ENCODE peak calls at places on chromosomes 7 and 10, in eight cellular contexts. V is heart right ventricle; A is mucosa of descending colon; H is Peyer's patch; U is naive thymus-derived CD4-positive, alpha-beta T cell; W is IMR-90; R is iPS DF 6.9; L is HAP-1. X is an unnamed sample.

GRCh38 chr7:69738396-69738889 is 140.2 kb downstream of the AUTS2 start:
- DNase-seq in W (no peak), L (peak), V (no peak), U (no peak), H (no peak), A (no peak), R (no peak), X (no peak)

GRCh38 chr10:21687197-21687993 is 153.4 kb downstream of the MLLT10 start:
- DNase-seq in W (peak), V (no peak), R (no peak), A (no peak), L (no peak), H (no peak), U (no peak), X (no peak)

GRCh38 chr7:152158801-152159587 is 133.5 kb downstream of the GALNT11 start:
- DNase-seq in W (no peak), U (no peak), A (no peak), R (no peak), L (no peak), H (peak), V (no peak), X (no peak)

GRCh38 chr7:130959743-130960207 is 225.8 kb upstream of the KLF14 start:
- DNase-seq in H (no peak), U (no peak), R (no peak), A (no peak), V (no peak), L (peak), W (peak), X (no peak)

GRCh38 chr10:70557086-70557845 is 45.3 kb downstream of the PRF1 start:
- DNase-seq in R (no peak), V (no peak), H (no peak), L (no peak), W (no peak), A (no peak), U (no peak), X (no peak)

GRCh38 chr7:83162402-83163256 is at the start of gene PCLO:
- DNase-seq in R (peak), W (peak), V (peak), A (peak), U (peak), H (peak), L (peak), X (no peak)

GRCh38 chr7:111210043-111210442 is 119.1 kb downstream of the LRRN3 start:
- DNase-seq in W (no peak), A (no peak), L (no peak), V (no peak), R (no peak), H (no peak), U (no peak), X (no peak)

GRCh38 chr7:95318501-95318900 is 5.8 kb downstream of the PON1 start:
- DNase-seq in A (no peak), R (no peak), W (no peak), H (no peak), V (no peak), L (no peak), U (no peak), X (no peak)

GRCh38 chr10:111161109-111161874 is 84.5 kb downstream of the ADRA2A start:
- DNase-seq in U (no peak), V (no peak), R (no peak), W (no peak), A (no peak), L (no peak), H (no peak), X (no peak)

GRCh38 chr7:110017405-110017804 is 1073.5 kb upstream of the LRRN3 start:
- DNase-seq in H (no peak), R (no peak), V (no peak), W (no peak), U (no peak), A (no peak), L (no peak), X (no peak)

GRCh38 chr10:59965899-59966650 is 59.7 kb upstream of the CCDC6 start:
- DNase-seq in L (no peak), R (no peak), A (no peak), U (no peak), V (no peak), W (no peak), H (no peak), X (no peak)

GRCh38 chr7:43694399-43694748 is 34.9 kb downstream of the COA1 start:
- DNase-seq in V (no peak), A (no peak), U (no peak), W (peak), H (no peak), R (no peak), L (no peak), X (no peak)

GRCh38 chr7:106185719-106186118 is 73.6 kb upstream of the SYPL1 start:
- DNase-seq in H (no peak), L (no peak), R (no peak), V (no peak), W (no peak), A (no peak), U (no peak), X (no peak)

DNA sequence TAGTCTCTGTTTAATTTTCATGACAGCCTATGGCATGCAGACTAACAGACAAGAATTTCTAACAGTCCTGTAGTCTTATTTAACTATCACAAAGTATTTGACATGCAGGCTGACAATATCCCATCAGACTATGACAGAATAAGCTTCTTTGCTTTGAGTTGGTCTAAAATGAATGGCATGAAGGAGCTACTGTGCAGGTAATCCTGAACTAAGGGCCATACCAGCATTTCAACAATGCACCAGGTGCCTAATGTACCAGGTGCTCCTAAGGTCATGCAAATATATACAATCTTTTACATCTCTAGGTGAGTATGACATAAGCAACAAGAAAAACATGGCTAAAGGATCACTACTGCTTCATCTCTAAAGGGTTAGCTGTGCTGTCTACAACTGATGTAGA is 13.6 kb upstream of the MSS51 start:
- DNase-seq in W (no peak), H (no peak), V (no peak), L (no peak), A (no peak), R (no peak), U (no peak), X (no peak)
- H3K4me3 ChIP-seq in W (no peak), H (no peak), V (no peak), L (no peak), A (no peak), R (no peak), U (no peak), X (no peak)

GRCh38 chr10:11017575-11018425 is at the start of gene CELF2:
- DNase-seq in R (peak), L (peak), V (peak), U (peak), W (no peak), H (peak), A (peak), X (no peak)
- H3K4me3 ChIP-seq in R (peak), L (peak), V (peak), U (peak), W (peak), H (peak), A (peak), X (peak)

GRCh38 chr7:25726682-25727357 is 425.2 kb upstream of the NFE2L3 start:
- DNase-seq in R (no peak), H (no peak), V (no peak), A (no peak), L (no peak), U (no peak), W (no peak), X (no peak)
- H3K4me3 ChIP-seq in R (no peak), H (no peak), V (no peak), A (no peak), L (no peak), U (no peak), W (no peak), X (no peak)

GRCh38 chr10:121592155-121592890 is 5.9 kb downstream of the FGFR2 start:
- DNase-seq in H (no peak), R (no peak), V (no peak), L (no peak), W (no peak), A (no peak), U (no peak), X (no peak)

GRCh38 chr10:121594076-121594475 is 4.2 kb downstream of the FGFR2 start:
- DNase-seq in U (no peak), A (no peak), H (no peak), V (no peak), L (no peak), W (no peak), R (no peak), X (no peak)

GRCh38 chr10:121593676-121594075 is 4.6 kb downstream of the FGFR2 start:
- DNase-seq in A (no peak), R (no peak), V (no peak), W (no peak), L (no peak), H (no peak), U (no peak), X (no peak)

GRCh38 chr10:121594623-121595320 is 3.5 kb downstream of the FGFR2 start:
- DNase-seq in U (no peak), W (no peak), L (no peak), H (no peak), A (no peak), V (no peak), R (no peak), X (no peak)

GRCh38 chr10:121593267-121593666 is 5.0 kb downstream of the FGFR2 start:
- DNase-seq in H (no peak), W (no peak), R (no peak), L (no peak), V (no peak), U (no peak), A (no peak), X (no peak)
- H3K4me3 ChIP-seq in H (no peak), W (no peak), R (no peak), L (no peak), V (no peak), U (no peak), A (no peak), X (no peak)

DNA sequence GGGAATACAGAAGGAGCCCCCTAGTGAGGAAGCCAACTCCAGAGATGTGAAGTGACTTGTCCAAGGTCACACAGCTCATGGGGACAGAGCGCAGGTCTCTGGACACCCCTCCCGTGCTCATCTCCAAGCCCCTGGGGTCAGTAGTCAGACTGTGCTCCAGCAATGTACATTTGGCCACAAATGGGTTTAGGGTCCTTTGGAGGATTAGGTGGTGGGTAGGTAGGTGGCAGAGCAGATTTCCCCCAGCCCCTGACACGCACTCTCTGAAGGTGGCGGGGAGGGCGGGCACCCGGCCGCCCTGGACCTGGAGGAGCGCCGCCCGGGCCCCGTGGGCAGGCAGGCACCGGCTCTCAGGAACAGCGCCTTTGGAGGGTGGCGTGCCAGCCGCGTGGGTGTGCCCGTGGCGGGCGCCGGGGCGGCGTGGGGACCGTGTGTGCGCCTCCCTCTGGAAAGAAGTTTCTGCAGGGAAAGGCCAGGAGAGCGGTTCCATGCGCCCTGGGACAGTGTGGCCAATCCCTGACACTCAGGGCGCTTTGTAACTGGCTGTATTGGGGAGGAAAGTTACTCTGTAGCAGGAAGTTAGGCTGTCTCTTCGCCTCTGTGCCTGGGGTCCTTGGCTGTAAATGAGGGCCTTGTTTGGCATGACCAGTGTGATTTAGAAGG is 1.0 kb downstream of the WIPF3 start:
- DNase-seq in H (no peak), U (no peak), V (peak), W (no peak), R (no peak), A (peak), L (peak), X (no peak)
- H3K4me3 ChIP-seq in H (peak), U (no peak), V (peak), W (no peak), R (peak), A (no peak), L (peak), X (peak)

GRCh38 chr10:69045441-69046300 is 42.2 kb upstream of the SRGN start:
- DNase-seq in U (peak), R (no peak), W (peak), H (no peak), A (no peak), V (no peak), L (no peak), X (no peak)
- H3K4me3 ChIP-seq in U (no peak), R (no peak), W (no peak), H (no peak), A (no peak), V (no peak), L (no peak), X (no peak)

DNA sequence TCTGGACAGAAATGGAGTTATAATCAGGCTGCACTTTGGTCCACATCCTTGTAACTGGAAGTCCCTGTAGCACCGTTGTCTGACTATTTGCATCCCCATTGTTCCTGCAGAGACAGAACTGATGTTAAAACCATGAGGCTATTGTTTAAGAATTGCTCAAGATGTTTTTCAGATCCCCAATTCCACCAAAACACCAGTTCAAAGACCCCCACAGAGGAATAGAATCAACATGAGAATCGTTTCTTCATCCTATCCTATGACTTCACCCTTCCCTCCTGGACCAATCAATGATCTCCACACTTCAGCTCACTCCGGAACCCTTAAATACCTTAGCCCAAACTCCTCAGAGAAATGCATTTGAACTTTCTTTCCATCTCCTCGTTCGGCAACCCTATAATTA is 57.1 kb upstream of the GRID1 start:
- DNase-seq in U (no peak), V (no peak), A (no peak), W (no peak), H (no peak), R (peak), L (no peak), X (no peak)
- H3K4me3 ChIP-seq in U (no peak), V (no peak), A (no peak), W (no peak), H (no peak), R (no peak), L (no peak), X (no peak)

GRCh38 chr10:61452655-61453641 is at the start of gene TMEM26:
- DNase-seq in V (peak), R (no peak), A (peak), U (no peak), H (peak), W (peak), L (no peak), X (no peak)
- H3K4me3 ChIP-seq in V (peak), R (peak), A (no peak), U (no peak), H (peak), W (peak), L (no peak), X (peak)

GRCh38 chr7:100863406-100863950 is 3.7 kb upstream of the TRIP6 start:
- DNase-seq in A (no peak), U (no peak), L (no peak), R (no peak), H (no peak), W (peak), V (no peak), X (no peak)

GRCh38 chr7:100865372-100865911 is 1.7 kb upstream of the TRIP6 start:
- DNase-seq in R (no peak), H (no peak), U (no peak), L (no peak), W (peak), V (no peak), A (no peak), X (no peak)

GRCh38 chr7:100865971-100866720 is 1.0 kb upstream of the TRIP6 start:
- DNase-seq in A (peak), H (no peak), R (no peak), V (peak), U (peak), W (no peak), L (no peak), X (no peak)

GRCh38 chr7:100866721-100867039 is 507 bp upstream of the TRIP6 start:
- DNase-seq in U (no peak), A (no peak), L (no peak), V (no peak), R (no peak), H (no peak), W (no peak), X (no peak)

DNA sequence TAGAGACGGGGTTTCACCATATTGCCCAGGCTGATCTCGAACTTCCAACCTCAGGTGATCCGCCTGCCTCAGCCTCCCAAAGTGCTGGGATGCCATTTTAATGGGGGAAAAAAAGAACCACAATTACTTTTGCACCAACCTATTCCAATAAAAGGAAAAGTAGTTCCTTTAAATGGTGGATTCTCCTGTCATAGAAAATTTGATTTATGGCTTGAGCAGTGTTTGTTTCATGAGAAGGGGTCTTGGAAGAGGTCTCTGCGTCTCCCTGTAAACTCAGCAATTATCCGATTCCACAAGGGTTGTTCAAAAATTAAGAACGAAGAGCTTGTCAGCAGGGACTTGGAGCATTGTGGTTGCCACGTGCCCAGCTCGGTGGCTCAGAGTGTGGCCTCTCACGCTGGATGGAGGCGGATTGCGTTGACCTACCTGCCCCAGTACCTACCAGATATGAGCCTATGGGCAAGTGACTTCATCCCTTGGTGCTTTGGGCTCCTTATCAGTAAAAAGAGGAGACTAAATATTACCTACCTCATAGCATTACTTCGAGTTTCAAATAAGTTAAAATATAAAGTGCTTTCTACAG is 2.8 kb upstream of the TRIP6 start:
- DNase-seq in R (no peak), U (no peak), A (no peak), V (no peak), H (no peak), L (no peak), W (no peak), X (no peak)
- H3K4me3 ChIP-seq in R (no peak), U (no peak), A (no peak), V (no peak), H (no peak), L (no peak), W (no peak), X (no peak)

X was measured in thoracic aorta.